ENCODE peak calls at places on chromosomes 12 and 14, in seven cellular contexts. R is PC-3, H is fibroblast of the aortic adventitia, J is neural progenitor cell, A is progenitor cell of endocrine pancreas, M is GM12878, Q is stomach. D is an unnamed sample.

GRCh38 chr12:237026-237815 is 23.3 kb upstream of the SLC6A12 start:
- DNase-seq in A (no peak), M (no peak), H (no peak), J (no peak), Q (no peak), R (no peak), D (no peak)

GRCh38 chr12:69026341-69026740 is 93.4 kb upstream of the CPM start:
- DNase-seq in Q (no peak), M (no peak), A (no peak), J (no peak), R (no peak), H (peak; percentile 6), D (no peak)

GRCh38 chr14:81329640-81330385 is 70.3 kb downstream of the STON2 start:
- DNase-seq in R (peak; percentile 29), H (no peak), J (no peak), M (no peak), Q (no peak), A (no peak), D (no peak)

GRCh38 chr12:70154960-70155589 is 88.2 kb upstream of the CNOT2 start:
- DNase-seq in H (no peak), R (peak; percentile 26), A (no peak), Q (no peak), J (peak; percentile 39), M (no peak), D (no peak)

GRCh38 chr12:100404769-100405407 is 48.0 kb downstream of the SLC17A8 start:
- DNase-seq in A (peak; percentile 13), H (peak; percentile 12), R (peak; percentile 51), J (peak; percentile 90), M (peak; percentile 11), Q (peak; percentile 34), D (peak; percentile 55)

GRCh38 chr14:66345986-66346385 is 140.2 kb upstream of the CCDC196 start:
- DNase-seq in A (no peak), H (no peak), Q (no peak), M (no peak), J (no peak), R (no peak), D (no peak)

GRCh38 chr12:12505544-12506501 is 56.8 kb downstream of the DUSP16 start:
- DNase-seq in Q (no peak), M (peak; percentile 94), A (no peak), R (no peak), H (peak; percentile 76), J (no peak), D (no peak)

GRCh38 chr14:74763803-74764531 is 851 bp downstream of the YLPM1 start:
- DNase-seq in R (peak; percentile 59), H (peak; percentile 13), J (peak; percentile 44), Q (no peak), A (no peak), M (no peak), D (no peak)

GRCh38 chr14:34835312-34835711 is 39.8 kb downstream of the BAZ1A start:
- DNase-seq in R (no peak), M (no peak), Q (no peak), H (no peak), A (no peak), J (no peak), D (no peak)

GRCh38 chr12:102061096-102061555 is 665 bp downstream of the WASHC3 start:
- DNase-seq in Q (no peak), A (no peak), R (peak; percentile 48), H (peak; percentile 26), J (no peak), M (peak; percentile 71), D (no peak)

GRCh38 chr12:65189028-65189718 is 19.8 kb downstream of the LEMD3 start:
- DNase-seq in H (no peak), A (no peak), J (no peak), Q (no peak), M (no peak), R (no peak), D (no peak)

GRCh38 chr14:58878740-58879139 is 241.0 kb downstream of the DACT1 start:
- DNase-seq in J (no peak), R (peak; percentile 41), M (no peak), H (no peak), Q (no peak), A (no peak), D (no peak)

GRCh38 chr14:70567791-70568190 is 32.7 kb downstream of the MED6 start:
- DNase-seq in Q (no peak), A (no peak), J (peak; percentile 58), M (no peak), H (peak; percentile 18), R (peak; percentile 70), D (peak; percentile 3)

GRCh38 chr12:104609083-104609844 is 152.5 kb downstream of the CHST11 start:
- DNase-seq in R (no peak), J (no peak), H (no peak), A (no peak), M (no peak), Q (no peak), D (no peak)

GRCh38 chr12:103495783-103496456 is at the start of gene C12orf42:
- DNase-seq in M (peak; percentile 63), Q (no peak), H (peak; percentile 15), A (peak; percentile 20), J (peak; percentile 71), R (peak; percentile 76), D (peak; percentile 48)

GRCh38 chr12:54175130-54175963 is 13.4 kb downstream of the SMUG1 start:
- DNase-seq in A (no peak), Q (peak; percentile 37), R (no peak), H (no peak), M (no peak), J (no peak), D (no peak)

GRCh38 chr12:45075575-45076282 is 24.8 kb upstream of the DBX2 start:
- DNase-seq in Q (no peak), A (no peak), H (no peak), J (no peak), R (no peak), M (no peak), D (no peak)

GRCh38 chr12:6950944-6951540 is at the start of gene PTPN6:
- DNase-seq in H (no peak), M (no peak), J (no peak), R (no peak), Q (peak; percentile 58), A (no peak), D (no peak)

GRCh38 chr14:77151245-77151644 is 9.7 kb upstream of the ZDHHC22 start:
- DNase-seq in J (peak; percentile 67), H (no peak), Q (no peak), R (peak; percentile 71), A (no peak), M (no peak), D (peak; percentile 59)

GRCh38 chr12:127340381-127340780 is 926.6 kb upstream of the TMEM132C start:
- DNase-seq in J (no peak), A (no peak), R (no peak), H (peak; percentile 18), M (no peak), Q (no peak), D (no peak)

GRCh38 chr12:52899338-52900035 is 5.4 kb downstream of the KRT8 start:
- DNase-seq in A (no peak), R (no peak), H (no peak), Q (no peak), M (no peak), J (no peak), D (no peak)

GRCh38 chr14:104808456-104808855 is 7.6 kb downstream of the ZBTB42 start:
- DNase-seq in J (no peak), Q (no peak), R (no peak), H (no peak), A (no peak), M (no peak), D (no peak)

GRCh38 chr14:53963491-53964227 is 7.0 kb upstream of the BMP4 start:
- DNase-seq in H (peak; percentile 37), A (peak; percentile 51), M (no peak), Q (peak; percentile 70), R (peak; percentile 63), J (peak; percentile 70), D (no peak)

GRCh38 chr12:20473133-20473532 is 104.8 kb downstream of the PDE3A start:
- DNase-seq in Q (no peak), A (no peak), R (no peak), J (no peak), M (no peak), H (no peak), D (no peak)

DNA sequence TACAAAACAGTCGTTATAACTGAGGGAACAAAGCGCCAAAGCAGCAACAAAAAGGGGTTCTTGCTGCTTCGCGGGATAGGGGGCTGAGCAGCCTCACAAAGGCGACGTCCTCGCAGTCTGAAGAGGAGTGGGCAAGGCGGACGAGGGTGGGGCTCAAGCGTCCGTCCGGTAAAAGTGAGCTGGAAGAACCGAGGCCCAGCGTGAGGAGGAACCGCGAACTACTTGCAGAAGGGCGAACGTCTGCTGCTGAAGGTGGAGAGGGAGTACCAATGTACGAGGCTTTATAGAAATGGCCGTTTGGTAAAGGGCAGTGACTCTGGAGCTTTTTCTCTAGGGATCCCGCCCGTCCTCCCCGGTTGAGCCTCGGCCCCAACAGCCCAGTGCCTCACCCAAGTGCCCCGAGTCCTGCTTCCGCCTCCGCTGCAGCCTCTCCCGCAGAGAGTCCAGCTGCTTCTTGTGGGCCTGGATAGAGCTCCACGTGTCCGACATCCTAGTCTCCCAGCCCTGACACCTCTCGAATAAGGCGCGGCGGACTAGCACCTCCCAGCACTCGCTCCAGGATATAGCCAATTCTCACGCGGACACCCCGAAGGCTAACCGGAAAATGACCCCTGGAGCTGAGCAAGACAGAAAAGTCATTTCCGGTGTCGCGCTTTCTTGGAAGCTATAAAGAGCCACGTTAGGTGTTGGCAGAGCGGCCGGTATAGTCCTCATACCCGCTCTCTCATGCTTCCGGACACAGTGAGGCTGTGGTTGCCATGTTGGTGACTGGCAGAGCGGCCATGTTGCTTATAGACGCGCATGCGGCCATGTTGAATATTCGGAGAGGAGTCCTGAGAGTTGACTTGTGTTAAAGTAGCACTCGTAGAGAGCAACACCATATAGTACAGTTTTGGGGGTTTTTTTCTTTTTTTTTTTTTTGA is at the start of gene METTL3:
- DNase-seq in M (peak; percentile 97), H (peak; percentile 99), Q (peak; percentile 98), J (peak; percentile 97), A (peak; percentile 79), R (peak; percentile 98), D (peak; percentile 83)
- TF ChIP-seq CTCF in M (no peak), H (no peak), Q (no peak), J (no peak), A (no peak), R (no peak), D (no peak)

GRCh38 chr14:71720978-71721624 is 211.1 kb upstream of the RGS6 start:
- DNase-seq in J (peak; percentile 78), Q (no peak), H (peak; percentile 89), M (peak; percentile 11), A (no peak), R (peak; percentile 74), D (peak; percentile 58)
- TF ChIP-seq CTCF in J (peak; percentile 73), Q (no peak), H (peak; percentile 73), M (peak; percentile 47), A (peak; percentile 64), R (peak; percentile 86), D (peak; percentile 72)

GRCh38 chr12:108234155-108234554 is 105.0 kb downstream of the CMKLR1 start:
- DNase-seq in A (no peak), R (no peak), H (no peak), M (no peak), Q (no peak), J (no peak), D (no peak)
- TF ChIP-seq CTCF in A (no peak), R (no peak), H (no peak), M (peak; percentile 53), Q (no peak), J (peak; percentile 16), D (peak; percentile 13)

DNA sequence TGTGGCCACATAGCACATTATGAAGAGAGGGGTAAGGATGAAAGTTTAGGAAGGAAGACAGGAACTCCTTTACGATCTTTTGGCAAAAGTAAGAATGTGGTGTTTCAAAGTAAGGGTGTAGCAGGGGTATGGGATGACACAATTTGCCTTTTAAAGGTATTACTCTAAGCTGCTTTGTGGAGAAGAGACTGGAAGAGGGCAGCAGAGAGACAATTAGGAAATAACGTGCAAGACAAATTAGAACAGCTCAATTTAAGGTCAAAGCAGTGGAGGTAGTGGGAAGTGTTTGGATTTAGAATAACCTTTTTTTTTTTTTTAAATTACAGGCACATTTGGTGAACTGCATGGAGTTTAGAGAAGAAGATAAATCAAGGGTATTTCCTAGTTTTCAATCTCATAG is 342.6 kb downstream of the NOVA1 start:
- DNase-seq in H (peak; percentile 70), J (peak; percentile 14), Q (no peak), M (no peak), R (peak; percentile 37), A (no peak), D (no peak)
- TF ChIP-seq CTCF in H (peak; percentile 71), J (peak; percentile 46), Q (no peak), M (no peak), R (peak; percentile 58), A (no peak), D (peak; percentile 55)

D was measured in neural crest cell.